ENCODE peak calls at places on chromosomes 7 and 10, in eight cellular contexts. M is right atrium auricular region, C is RWPE2, T is adrenal gland, Z is dorsolateral prefrontal cortex, N is pancreas, P is heart left ventricle, L is K562. F is an unnamed sample.
A peak's percentile ranks its signal among the peaks of the same experiment; 100 is the strongest.

GRCh38 chr7:131358636-131359035 is 31.0 kb downstream of the MKLN1 start:
- DNase-seq in M (no peak), C (no peak), T (no peak), Z (no peak), N (no peak), P (no peak), L (no peak), F (no peak)

GRCh38 chr10:110404374-110404773 is 93.3 kb upstream of the DUSP5 start:
- DNase-seq in M (no peak), C (no peak), T (no peak), Z (no peak), N (no peak), P (no peak), L (no peak), F (no peak)

GRCh38 chr10:23693398-23693797 is 254.5 kb downstream of the OTUD1 start:
- DNase-seq in M (no peak), C (peak; percentile 47), T (no peak), Z (peak; percentile 70), N (no peak), P (no peak), L (no peak), F (no peak)

GRCh38 chr10:11510714-11511113 is 100.7 kb downstream of the USP6NL start:
- DNase-seq in M (no peak), C (no peak), T (no peak), Z (no peak), N (no peak), P (no peak), L (no peak), F (no peak)

GRCh38 chr10:102230264-102230860 is 4.3 kb downstream of the ELOVL3 start:
- DNase-seq in M (no peak), C (no peak), T (peak; percentile 61), Z (no peak), N (peak; percentile 28), P (peak; percentile 56), L (peak; percentile 51), F (peak; percentile 71)

GRCh38 chr7:1531263-1531978 is 919 bp downstream of the MAFK start:
- DNase-seq in M (peak; percentile 66), C (no peak), T (peak; percentile 74), Z (no peak), N (peak; percentile 57), P (no peak), L (peak; percentile 35), F (peak; percentile 83)

GRCh38 chr10:95193856-95194431 is at the start of gene ACSM6:
- DNase-seq in M (no peak), C (no peak), T (no peak), Z (no peak), N (peak; percentile 61), P (no peak), L (no peak), F (no peak)

GRCh38 chr7:106365252-106366005 is 80.6 kb upstream of the NAMPT start:
- DNase-seq in M (no peak), C (no peak), T (no peak), Z (no peak), N (no peak), P (no peak), L (no peak), F (no peak)

GRCh38 chr10:124992462-124993344 is 50.8 kb downstream of the ZRANB1 start:
- DNase-seq in M (peak; percentile 78), C (no peak), T (peak; percentile 92), Z (peak; percentile 64), N (peak; percentile 63), P (peak; percentile 82), L (no peak), F (no peak)

GRCh38 chr7:102449136-102449535 is 15.5 kb downstream of the ALKBH4 start:
- DNase-seq in M (no peak), C (no peak), T (no peak), Z (no peak), N (no peak), P (no peak), L (no peak), F (no peak)

GRCh38 chr7:102446387-102447156 is 13.2 kb downstream of the ORAI2 start:
- DNase-seq in M (no peak), C (no peak), T (no peak), Z (no peak), N (no peak), P (no peak), L (no peak), F (no peak)

GRCh38 chr7:102447311-102447710 is 13.9 kb downstream of the ORAI2 start:
- DNase-seq in M (no peak), C (no peak), T (no peak), Z (no peak), N (no peak), P (no peak), L (no peak), F (no peak)

GRCh38 chr7:102444961-102445673 is 11.7 kb downstream of the ORAI2 start:
- DNase-seq in M (no peak), C (no peak), T (no peak), Z (no peak), N (no peak), P (no peak), L (no peak), F (no peak)

DNA sequence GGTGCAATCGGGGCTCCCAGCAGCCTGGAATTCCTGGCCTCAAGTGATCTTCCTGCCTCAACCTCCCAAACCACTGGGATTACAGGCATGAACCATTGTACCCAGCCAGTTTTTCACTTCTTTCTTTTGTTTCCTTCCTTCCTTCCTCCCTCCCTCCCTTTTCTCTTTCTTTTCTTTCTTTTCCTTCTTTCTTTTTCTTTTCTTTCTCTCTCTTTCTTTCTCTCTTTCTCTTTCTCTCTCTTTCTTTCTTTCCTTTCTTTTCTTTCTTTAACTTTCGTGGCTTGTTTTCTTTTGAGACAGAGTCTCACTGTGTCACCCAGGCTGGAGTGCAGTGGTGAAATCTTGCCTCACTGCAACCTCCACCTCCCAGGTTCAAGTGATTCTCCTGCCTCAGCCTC is 12.3 kb downstream of the ORAI2 start:
- DNase-seq in M (no peak), C (no peak), T (no peak), Z (no peak), N (no peak), P (no peak), L (no peak), F (no peak)
- TF ChIP-seq CTCF in M (no peak), C (no peak), T (no peak), Z (no peak), N (no peak), P (no peak), L (no peak), F (no peak)

DNA sequence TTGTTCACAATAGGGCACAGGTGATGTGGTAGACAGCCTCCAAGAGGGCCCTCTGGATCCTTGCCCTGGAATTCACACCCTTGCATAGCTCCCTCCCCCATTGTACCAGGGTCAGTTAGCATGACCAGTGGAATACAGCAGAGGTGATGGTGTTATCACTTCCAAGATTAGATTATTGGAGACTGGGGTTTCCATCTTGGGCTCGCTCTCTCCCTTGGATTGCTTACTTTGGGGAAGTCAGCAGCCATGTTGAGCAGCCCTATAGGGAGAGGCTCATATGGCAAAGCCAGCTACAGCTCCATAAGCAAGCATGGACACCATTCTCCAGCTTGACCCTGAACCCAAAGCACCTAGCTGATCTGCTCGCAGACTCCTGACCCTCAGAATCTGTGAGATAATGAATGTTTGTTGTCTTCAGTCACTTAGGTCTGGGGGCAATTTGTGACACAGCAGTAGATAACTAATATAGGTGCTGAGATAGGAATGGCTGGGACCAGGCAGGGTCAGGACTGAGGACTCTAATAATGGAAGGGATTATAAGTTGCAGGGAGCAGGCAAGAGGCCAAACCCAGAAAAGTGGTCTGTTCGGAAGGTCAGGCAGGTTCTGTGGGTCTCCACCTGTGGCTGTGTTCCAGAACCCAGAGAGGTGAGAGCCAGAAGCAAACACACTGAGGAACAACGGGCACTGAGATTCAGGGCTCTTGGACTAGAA is 22.9 kb downstream of the TBXAS1 start:
- DNase-seq in M (no peak), C (no peak), T (no peak), Z (no peak), N (no peak), P (no peak), L (no peak), F (no peak)
- H3K27ac ChIP-seq in M (no peak overlapping the region), C (no peak overlapping the region), T (no peak overlapping the region), Z (no peak overlapping the region), N (no peak overlapping the region), P (no peak overlapping the region), L (no peak overlapping the region), F (no peak overlapping the region)

DNA sequence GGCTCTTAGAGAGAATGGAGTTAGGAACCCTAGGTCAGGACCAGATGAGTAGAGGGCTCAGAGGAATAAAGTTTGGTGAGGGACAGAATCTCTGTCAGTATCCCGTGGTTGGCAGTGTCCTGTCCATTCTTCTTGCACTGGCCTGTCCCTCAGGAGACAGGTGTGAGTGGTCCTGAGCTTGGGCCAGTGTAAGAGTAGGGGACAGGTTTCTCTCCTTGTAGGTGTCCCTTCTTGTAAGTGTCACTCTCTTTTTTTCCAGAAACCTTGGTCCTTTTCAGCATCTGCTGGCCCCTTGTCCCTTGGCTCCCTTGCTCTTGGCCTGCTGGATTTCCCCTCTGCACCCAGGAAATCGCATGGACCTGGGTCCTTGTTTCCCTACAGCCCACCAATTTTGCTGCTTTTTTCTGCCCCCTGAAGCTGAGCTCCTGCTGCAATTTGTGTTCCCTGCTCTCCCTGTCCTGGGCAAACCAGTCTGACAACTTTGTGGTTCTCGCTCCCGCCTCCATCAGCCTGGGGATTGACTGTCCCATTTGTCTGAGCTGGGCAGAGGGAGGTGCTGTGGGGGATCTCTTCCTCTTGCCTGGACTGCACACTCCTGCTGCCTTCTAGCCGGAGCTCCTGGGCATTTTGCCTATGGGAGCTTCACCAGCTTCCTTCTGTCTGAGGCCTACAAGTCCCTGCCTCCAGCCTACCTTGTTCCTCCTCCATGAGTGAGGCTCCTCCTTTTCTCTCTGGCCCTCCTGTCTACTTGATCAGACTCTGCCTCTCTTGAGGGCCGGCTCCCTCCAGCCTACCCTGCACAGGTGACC is 6.5 kb downstream of the TSPAN14 start:
- DNase-seq in M (no peak), C (peak; percentile 90), T (peak; percentile 70), Z (peak; percentile 75), N (peak; percentile 93), P (no peak), L (no peak), F (no peak)
- TF ChIP-seq CTCF in M (no peak), C (peak; percentile 20), T (no peak), Z (no peak), N (no peak), P (no peak), L (no peak), F (no peak)

GRCh38 chr7:146894927-146895326 is 778.3 kb downstream of the CNTNAP2 start:
- DNase-seq in M (no peak), C (no peak), T (no peak), Z (no peak), N (no peak), P (no peak), L (no peak), F (no peak)

GRCh38 chr7:146892151-146892550 is 775.5 kb downstream of the CNTNAP2 start:
- DNase-seq in M (no peak), C (no peak), T (no peak), Z (no peak), N (no peak), P (no peak), L (no peak), F (no peak)
- H3K27ac ChIP-seq in M (no peak overlapping the region), C (no peak overlapping the region), T (no peak overlapping the region), Z (no peak overlapping the region), N (no peak overlapping the region), P (no peak overlapping the region), L (no peak overlapping the region), F (no peak overlapping the region)

F was measured in coronary artery.